ENCODE peak calls at places on chromosome 17, in eight cellular contexts. Z is psoas muscle, U is colonic mucosa, A is hepatocyte, M is uterus, B is PC-9, W is adrenal gland, H is mammary epithelial cell. T is an unnamed sample.

GRCh38 chr17:40886090-40886489 is 1.0 kb upstream of the KRT20 start:
- DNase-seq in Z (no peak), U (no peak), A (peak), M (no peak), B (no peak), W (no peak), H (no peak), T (no peak)

GRCh38 chr17:34151081-34151480 is 104.0 kb upstream of the CCL2 start:
- DNase-seq in Z (no peak), U (no peak), A (no peak), M (no peak), B (no peak), W (no peak), H (no peak), T (no peak)

GRCh38 chr17:1878419-1879121 is 48.8 kb downstream of the RPA1 start:
- DNase-seq in Z (no peak), U (no peak), A (no peak), M (no peak), B (no peak), W (no peak), H (no peak), T (no peak)

GRCh38 chr17:16987830-16988601 is 16.1 kb upstream of the TNFRSF13B start:
- DNase-seq in Z (peak), U (peak), A (peak), M (peak), B (peak), W (peak), H (peak), T (peak)

GRCh38 chr17:33751702-33752065 is 458.6 kb upstream of the ASIC2 start:
- DNase-seq in Z (no peak), U (no peak), A (no peak), M (no peak), B (no peak), W (no peak), H (no peak), T (peak)

GRCh38 chr17:66777689-66778225 is 57.2 kb upstream of the CACNG5 start:
- DNase-seq in Z (no peak), U (no peak), A (peak), M (no peak), B (no peak), W (no peak), H (no peak), T (no peak)

GRCh38 chr17:6591599-6592158 is 35.3 kb upstream of the PITPNM3 start:
- DNase-seq in Z (no peak), U (no peak), A (no peak), M (no peak), B (no peak), W (no peak), H (peak), T (no peak)

GRCh38 chr17:57927048-57927723 is 28.0 kb downstream of the CUEDC1 start:
- DNase-seq in Z (peak), U (peak), A (no peak), M (no peak), B (peak), W (no peak), H (peak), T (peak)

GRCh38 chr17:40025991-40026815 is 11.0 kb downstream of the CSF3 start:
- DNase-seq in Z (no peak), U (no peak), A (peak), M (no peak), B (peak), W (no peak), H (peak), T (no peak)

GRCh38 chr17:50203589-50204345 is 2.3 kb upstream of the COL1A1 start:
- DNase-seq in Z (no peak), U (no peak), A (peak), M (peak), B (no peak), W (no peak), H (no peak), T (no peak)

GRCh38 chr17:50205111-50205821 is 3.8 kb upstream of the COL1A1 start:
- DNase-seq in Z (no peak), U (no peak), A (no peak), M (peak), B (no peak), W (no peak), H (no peak), T (no peak)

GRCh38 chr17:50204431-50204830 is 3.0 kb upstream of the COL1A1 start:
- DNase-seq in Z (no peak), U (no peak), A (no peak), M (peak), B (no peak), W (no peak), H (no peak), T (no peak)

GRCh38 chr17:50201226-50201854 is at the start of gene COL1A1:
- DNase-seq in Z (peak), U (peak), A (peak), M (peak), B (no peak), W (peak), H (no peak), T (no peak)

DNA sequence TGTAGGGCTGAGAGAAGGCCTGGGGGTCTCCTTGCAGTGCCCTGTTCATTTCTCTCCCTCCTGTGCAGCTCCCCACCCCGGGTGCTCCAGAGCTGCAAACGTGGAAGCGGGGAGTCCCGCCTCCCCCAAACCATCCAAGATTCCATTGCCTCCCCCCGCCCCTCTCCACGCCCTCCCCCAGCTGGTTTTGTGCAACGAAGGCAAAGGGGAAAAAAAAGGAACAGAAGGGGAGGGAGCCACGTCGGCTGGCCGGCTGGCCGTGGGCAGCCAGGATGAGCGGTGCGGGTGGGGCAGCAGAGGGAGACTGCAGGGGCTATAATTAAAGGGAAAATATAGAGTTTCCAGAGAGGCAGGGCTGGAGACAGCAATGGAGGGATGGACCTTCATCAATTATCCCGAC is 1.7 kb upstream of the COL1A1 start:
- DNase-seq in Z (no peak), U (no peak), A (no peak), M (peak), B (no peak), W (no peak), H (no peak), T (no peak)
- H3K27ac ChIP-seq in Z (no peak), U (peak), A (peak), M (peak), B (no peak), W (no peak), H (no peak), T (no peak)

GRCh38 chr17:70137451-70138230 is 31.7 kb upstream of the KCNJ2 start:
- DNase-seq in Z (peak), U (peak), A (peak), M (peak), B (no peak), W (peak), H (peak), T (no peak)
- H3K4me3 ChIP-seq in Z (peak), U (peak), A (no peak), M (peak), B (peak), W (no peak), H (peak), T (no peak)

DNA sequence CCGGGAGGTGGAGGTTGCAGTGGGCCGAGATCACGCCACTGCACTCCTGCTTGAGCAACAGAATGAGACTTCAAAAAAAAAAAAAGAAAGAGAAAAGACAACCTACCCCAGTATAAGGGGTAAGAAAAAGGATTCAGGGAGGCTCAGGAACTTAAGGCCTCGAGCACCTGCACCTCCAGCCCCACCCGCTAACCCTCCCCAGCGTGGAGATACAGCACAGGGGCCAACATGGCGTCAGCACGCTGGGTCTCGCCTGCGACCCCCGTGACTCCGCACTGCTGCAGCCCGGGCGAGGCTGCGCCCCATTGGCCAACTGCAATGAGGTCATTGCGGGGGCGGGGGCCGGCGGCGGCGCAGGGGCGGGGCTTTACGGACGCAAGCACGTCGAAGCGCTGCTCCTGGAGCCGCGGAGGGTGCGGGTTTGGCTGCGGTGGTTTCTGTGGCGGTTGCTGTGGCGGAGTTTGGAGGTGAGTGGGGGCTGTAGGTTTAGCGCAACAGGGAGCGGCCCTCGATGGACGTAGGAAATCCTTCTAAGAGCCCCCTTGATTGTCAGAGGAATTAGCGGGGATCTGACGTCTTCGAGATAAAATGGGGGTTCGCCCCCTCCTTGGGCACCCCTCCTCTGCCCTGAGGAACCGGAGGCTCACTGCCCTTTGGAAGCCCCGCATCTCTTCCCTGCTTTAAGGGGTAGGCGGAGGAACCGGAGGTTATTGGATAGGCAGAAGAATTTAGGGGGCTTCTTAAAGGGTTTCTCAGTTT is at the start of gene ATP6V0A1:
- DNase-seq in Z (peak), U (peak), A (peak), M (peak), B (peak), W (peak), H (peak), T (peak)
- TF ChIP-seq CTCF in Z (no peak), U (no peak), A (no peak), M (no peak), B (no peak), W (no peak), H (no peak), T (no peak)

DNA sequence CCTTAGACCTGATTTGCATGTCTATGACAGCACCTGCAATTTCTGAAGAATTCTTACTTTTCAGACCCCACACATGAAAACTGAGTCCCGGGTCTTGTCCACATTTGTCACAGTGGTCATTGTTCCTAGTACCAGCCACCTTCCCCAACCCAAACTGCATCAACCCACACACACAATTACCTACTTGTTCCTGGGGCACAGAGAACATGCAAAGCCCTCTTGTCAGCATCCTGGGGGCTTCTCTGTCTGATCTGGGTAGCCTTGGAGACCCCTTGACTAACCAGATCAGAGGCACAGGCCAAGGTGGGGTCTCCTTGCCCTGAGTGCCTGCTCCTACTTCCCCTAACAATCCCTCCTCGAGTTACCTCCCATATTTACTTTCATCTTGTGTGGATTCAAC is 36.7 kb upstream of the PIK3R6 start:
- DNase-seq in Z (no peak), U (no peak), A (no peak), M (no peak), B (no peak), W (no peak), H (no peak), T (no peak)
- H3K27ac ChIP-seq in Z (no peak), U (no peak), A (no peak), M (no peak), B (no peak), W (no peak), H (no peak), T (no peak)

DNA sequence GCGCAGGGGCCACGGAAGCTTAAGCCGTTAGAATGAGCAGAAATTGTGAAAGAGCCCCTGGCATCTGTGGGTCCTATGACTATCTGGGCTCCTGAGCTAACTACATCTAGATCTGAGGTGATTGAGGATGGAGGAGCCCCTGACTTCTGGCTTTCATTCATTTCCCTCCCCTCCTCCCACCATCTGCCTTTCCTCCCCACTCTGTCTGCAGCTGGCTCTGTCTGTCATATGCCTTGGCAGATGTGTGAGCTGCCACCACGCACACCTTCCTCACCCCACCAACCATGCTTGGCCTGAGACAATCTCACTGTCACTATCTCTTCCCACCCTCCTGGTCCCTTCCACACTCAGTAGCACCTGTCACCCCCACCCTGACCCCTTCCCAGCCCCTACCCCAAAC is 5.1 kb downstream of the CD300E start:
- DNase-seq in Z (no peak), U (no peak), A (no peak), M (no peak), B (no peak), W (no peak), H (no peak), T (no peak)
- H3K4me3 ChIP-seq in Z (no peak), U (no peak), A (no peak), M (no peak), B (no peak), W (no peak), H (no peak), T (no peak)

GRCh38 chr17:82615084-82616020 is 32.9 kb downstream of the WDR45B start:
- DNase-seq in Z (no peak), U (no peak), A (no peak), M (no peak), B (no peak), W (no peak), H (no peak), T (peak)
- TF ChIP-seq CTCF in Z (no peak), U (no peak), A (peak), M (no peak), B (no peak), W (no peak), H (peak), T (peak)

GRCh38 chr17:50689251-50689650 is 18.5 kb downstream of the ANKRD40 start:
- DNase-seq in Z (no peak), U (no peak), A (peak), M (no peak), B (peak), W (no peak), H (peak), T (peak)

GRCh38 chr17:50685691-50686493 is 21.8 kb downstream of the ANKRD40 start:
- DNase-seq in Z (no peak), U (no peak), A (no peak), M (no peak), B (no peak), W (no peak), H (no peak), T (no peak)

GRCh38 chr17:50688168-50688719 is 19.5 kb downstream of the ANKRD40 start:
- DNase-seq in Z (no peak), U (no peak), A (no peak), M (no peak), B (no peak), W (no peak), H (no peak), T (no peak)

GRCh38 chr17:50686494-50687199 is 21.1 kb downstream of the ANKRD40 start:
- DNase-seq in Z (peak), U (peak), A (peak), M (peak), B (peak), W (peak), H (no peak), T (no peak)

DNA sequence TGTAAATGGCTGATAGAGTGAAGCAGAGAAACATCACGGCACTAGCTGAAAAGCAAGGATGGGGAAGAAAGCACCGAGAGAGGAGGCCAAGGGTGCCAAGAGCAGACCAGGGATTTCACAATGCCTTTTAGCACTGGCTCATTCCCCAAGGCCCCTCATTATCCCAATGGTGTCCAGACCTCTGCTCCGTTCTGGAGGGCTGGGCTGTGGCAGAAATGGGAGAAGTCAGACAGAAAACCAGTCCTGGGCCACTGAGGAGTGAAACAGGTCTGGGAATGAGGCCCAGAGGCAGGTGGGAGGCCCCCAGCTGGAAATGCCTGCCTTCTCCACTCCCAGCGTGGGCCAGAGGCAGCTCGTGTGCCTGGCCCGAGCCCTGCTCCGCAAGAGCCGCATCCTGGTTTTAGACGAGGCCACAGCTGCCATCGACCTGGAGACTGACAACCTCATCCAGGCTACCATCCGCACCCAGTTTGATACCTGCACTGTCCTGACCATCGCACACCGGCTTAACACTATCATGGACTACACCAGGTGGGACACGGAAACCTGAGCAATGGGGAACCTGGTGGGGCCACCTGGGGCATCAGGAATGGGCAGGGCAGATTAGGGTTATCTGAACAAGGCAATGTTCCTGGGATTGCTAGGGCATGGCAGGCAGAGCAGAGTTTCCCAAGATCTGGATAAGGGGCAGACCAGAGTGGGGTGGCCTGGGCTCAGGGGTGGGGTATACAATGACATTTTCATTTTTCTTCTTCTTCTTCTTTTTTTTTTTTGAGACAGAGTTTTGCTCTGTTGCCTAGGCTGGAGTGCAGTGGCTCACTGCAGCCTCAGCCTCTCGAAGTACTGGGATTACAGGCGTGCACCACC is 20.3 kb downstream of the ANKRD40 start:
- DNase-seq in Z (no peak), U (no peak), A (peak), M (peak), B (no peak), W (no peak), H (no peak), T (no peak)
- H3K27ac ChIP-seq in Z (no peak), U (peak), A (peak), M (peak), B (no peak), W (peak), H (no peak), T (no peak)